ENCODE peak calls at places on chromosomes 12 and 14, in six cellular contexts. G, Z, W, X, R and V are unnamed samples.

GRCh38 chr14:96051642-96052540 is 12.7 kb downstream of the C14orf132 start:
- DNase-seq in R (no peak), G (peak; percentile 14), Z (peak; percentile 33), X (no peak), W (no peak), V (no peak)

GRCh38 chr12:48998497-48999353 is 450 bp downstream of the DDN start:
- DNase-seq in W (peak; percentile 63), R (no peak), Z (no peak), G (peak; percentile 36), X (no peak), V (no peak)

GRCh38 chr12:104555650-104556049 is 98.9 kb downstream of the CHST11 start:
- DNase-seq in R (no peak), Z (no peak), X (no peak), W (no peak), G (no peak), V (no peak)

GRCh38 chr12:53701518-53702264 is 25.6 kb downstream of the CALCOCO1 start:
- DNase-seq in W (peak; percentile 80), Z (peak; percentile 43), G (peak; percentile 82), R (peak; percentile 20), X (no peak), V (peak; percentile 71)

GRCh38 chr12:87924149-87924548 is 105.1 kb downstream of the C12orf50 start:
- DNase-seq in X (no peak), Z (no peak), R (no peak), W (no peak), G (no peak), V (no peak)

GRCh38 chr12:19151298-19151697 is 21.8 kb downstream of the PLEKHA5 start:
- DNase-seq in Z (no peak), R (no peak), X (no peak), G (no peak), W (no peak), V (no peak)

GRCh38 chr12:88299567-88300101 is 157.5 kb downstream of the TMTC3 start:
- DNase-seq in Z (no peak), W (no peak), R (peak; percentile 91), X (no peak), G (peak; percentile 54), V (no peak)

GRCh38 chr12:132631357-132632065 is 12.9 kb downstream of the P2RX2 start:
- DNase-seq in R (no peak), G (no peak), Z (no peak), X (no peak), W (no peak), V (no peak)

GRCh38 chr12:131829351-131829794 is 1.2 kb downstream of the MMP17 start:
- DNase-seq in G (peak; percentile 45), R (no peak), W (peak; percentile 67), Z (no peak), X (no peak), V (no peak)

GRCh38 chr12:30813741-30814687 is 59.3 kb upstream of the CAPRIN2 start:
- DNase-seq in X (no peak), G (no peak), Z (no peak), R (no peak), W (no peak), V (no peak)

GRCh38 chr14:103228076-103228806 is 105.0 kb downstream of the TNFAIP2 start:
- DNase-seq in X (no peak), Z (no peak), G (no peak), R (no peak), W (no peak), V (no peak)

GRCh38 chr14:61322011-61322798 is 826 bp downstream of the PRKCH start:
- DNase-seq in Z (no peak), G (no peak), X (no peak), R (no peak), W (peak; percentile 26), V (no peak)

GRCh38 chr14:31927348-31927826 is 149.7 kb upstream of the ARHGAP5 start:
- DNase-seq in W (no peak), Z (peak; percentile 44), X (no peak), G (no peak), R (no peak), V (no peak)

GRCh38 chr14:69090187-69090789 is 62.6 kb downstream of the DCAF5 start:
- DNase-seq in W (peak; percentile 32), R (no peak), X (no peak), G (peak; percentile 27), Z (peak; percentile 33), V (no peak)

GRCh38 chr12:104290855-104291254 is 12.7 kb upstream of the EID3 start:
- DNase-seq in X (no peak), Z (no peak), G (no peak), R (no peak), W (no peak), V (no peak)

GRCh38 chr12:95763809-95764253 is 26.7 kb downstream of the NTN4 start:
- DNase-seq in Z (peak; percentile 48), R (no peak), G (peak; percentile 6), X (no peak), W (no peak), V (no peak)

GRCh38 chr14:21917699-21918436 is 244.2 kb upstream of the OR4E1 start:
- DNase-seq in Z (peak; percentile 56), X (no peak), R (peak; percentile 3), G (peak; percentile 24), W (peak; percentile 11), V (peak; percentile 2)

GRCh38 chr12:92571844-92572543 is 130.8 kb upstream of the PLEKHG7 start:
- DNase-seq in R (no peak), Z (no peak), G (no peak), X (no peak), W (no peak), V (no peak)

GRCh38 chr14:42222924-42223471 is 616.3 kb downstream of the LRFN5 start:
- DNase-seq in R (peak; percentile 67), X (no peak), Z (no peak), W (no peak), G (no peak), V (no peak)

GRCh38 chr12:16523570-16524331 is 82.2 kb downstream of the LMO3 start:
- DNase-seq in R (no peak), W (no peak), X (no peak), Z (no peak), G (no peak), V (no peak)
- TF ChIP-seq GABPA in R (no peak), W (no peak), X (no peak), Z (no peak), G (no peak), V (no peak)

DNA sequence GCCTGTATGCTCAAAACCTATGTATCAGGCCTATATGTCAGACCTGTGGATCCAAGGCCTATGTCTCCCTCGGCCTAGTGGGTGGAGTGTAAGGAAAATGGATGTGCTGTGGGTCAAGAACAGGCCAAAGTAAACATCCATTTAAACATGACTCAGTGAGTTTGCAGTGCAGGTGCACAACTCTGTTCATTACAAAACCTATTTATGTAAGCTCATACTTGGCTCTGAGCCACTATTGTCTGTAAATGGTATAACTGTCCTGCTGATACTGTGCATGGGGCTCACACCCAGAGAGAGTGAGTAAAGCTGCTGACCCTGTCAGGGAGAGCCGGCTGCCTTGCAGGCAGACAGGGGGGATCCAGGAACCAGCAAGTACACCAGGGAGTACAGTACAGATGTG is 249.7 kb upstream of the AVPR1A start:
- DNase-seq in X (no peak), R (no peak), G (no peak), W (no peak), Z (peak; percentile 45), V (no peak)
- H3K27ac ChIP-seq in X (no peak overlapping the region), R (no peak overlapping the region), G (no peak overlapping the region), W (no peak overlapping the region), Z (no peak overlapping the region), V (no peak overlapping the region)

GRCh38 chr12:56521209-56521589 is 421 bp upstream of the RBMS2 start:
- DNase-seq in R (no peak), G (no peak), Z (no peak), X (no peak), W (no peak), V (no peak)

GRCh38 chr12:56518570-56518969 is 3.0 kb upstream of the RBMS2 start:
- DNase-seq in G (no peak), W (no peak), R (no peak), Z (peak; percentile 38), X (no peak), V (no peak)

GRCh38 chr12:56520025-56520810 is 1.4 kb upstream of the RBMS2 start:
- DNase-seq in X (no peak), W (no peak), R (no peak), Z (no peak), G (no peak), V (no peak)

GRCh38 chr12:56521590-56522371 is at the start of gene RBMS2:
- DNase-seq in R (no peak), X (peak; percentile 73), G (peak; percentile 58), W (peak; percentile 75), Z (peak; percentile 59), V (peak; percentile 24)

DNA sequence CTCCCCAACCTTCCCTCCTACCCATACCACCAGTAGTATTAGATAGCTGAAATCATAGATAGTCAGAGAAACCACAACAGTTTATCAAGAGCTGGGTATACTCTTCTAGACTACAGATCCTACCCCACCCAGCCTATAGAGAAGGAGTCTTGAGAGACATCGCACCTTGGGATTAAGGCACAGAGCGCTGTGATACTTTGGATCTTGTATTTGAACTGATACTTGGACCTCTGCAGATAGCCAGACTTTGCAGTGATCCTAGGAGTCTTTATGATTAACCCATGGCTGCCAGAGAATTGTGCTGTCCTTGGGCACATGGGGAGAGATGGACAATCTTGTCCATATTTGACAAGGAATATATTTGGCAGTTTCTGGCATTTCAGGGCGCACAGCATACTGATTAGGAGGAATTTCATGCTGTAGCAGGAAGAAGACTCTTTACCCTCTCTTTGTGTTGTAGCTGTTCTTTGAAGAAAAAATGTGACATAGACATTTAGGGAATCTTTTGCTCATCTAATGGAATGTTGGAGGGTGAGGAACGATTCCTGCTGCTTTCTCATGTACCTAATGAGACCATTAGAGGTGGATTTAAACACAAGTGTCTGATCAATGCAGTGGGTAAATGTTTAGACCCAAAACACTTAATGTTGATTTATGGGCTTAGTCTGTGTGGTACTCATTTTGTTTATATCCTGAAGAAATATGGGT is 1.0 kb downstream of the RBMS2 start:
- DNase-seq in W (peak; percentile 15), G (peak; percentile 27), X (no peak), Z (no peak), R (no peak), V (no peak)
- TF ChIP-seq GABPA in W (no peak), G (no peak), X (no peak), Z (no peak), R (no peak), V (no peak)

DNA sequence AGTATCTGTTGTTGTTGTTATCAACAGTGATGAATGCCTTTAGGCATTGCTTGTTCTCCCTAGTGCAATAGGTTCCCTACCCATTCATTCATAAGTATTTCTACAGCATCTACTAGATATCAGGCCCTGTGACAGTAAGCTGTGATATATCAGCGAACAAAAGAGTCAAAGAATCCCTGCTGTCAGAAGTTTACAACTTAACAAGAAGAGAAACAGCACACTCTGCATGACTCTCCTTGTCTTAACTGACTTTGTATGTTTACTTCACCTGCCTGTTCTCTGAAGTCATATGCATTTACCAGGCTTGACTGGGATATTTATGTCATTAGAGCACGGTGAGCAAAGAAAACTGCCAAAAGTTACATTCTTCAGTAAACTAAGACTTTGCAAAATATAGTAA is 452.2 kb upstream of the RPL10L start:
- DNase-seq in W (no peak), R (no peak), X (no peak), Z (no peak), G (no peak), V (no peak)
- H3K27ac ChIP-seq in W (no peak overlapping the region), R (no peak overlapping the region), X (no peak overlapping the region), Z (no peak overlapping the region), G (no peak overlapping the region), V (no peak overlapping the region)

GRCh38 chr12:124385219-124385969 is 90.5 kb downstream of the RFLNA start:
- DNase-seq in Z (no peak), W (no peak), R (no peak), X (no peak), G (no peak), V (no peak)
- TF ChIP-seq GABPA in Z (no peak), W (no peak), R (no peak), X (no peak), G (no peak), V (no peak)